ENCODE peak calls at places on chromosomes 5 and 9, in nine cellular contexts. One of them, this sample, is unnamed.

GRCh38 chr5:72558383-72558782 is 51.2 kb upstream of the ZNF366 start:
- DNase-seq in CD4-positive, alpha-beta T cell: no peak
- DNase-seq in fibroblast of villous mesenchyme: peak; percentile 17
- DNase-seq in WERI-Rb-1: peak; percentile 34
- DNase-seq in HCT116: no peak
- DNase-seq in fibroblast of pulmonary artery: peak; percentile 42
- DNase-seq in Calu3: no peak
- DNase-seq in astrocyte of the spinal cord: no peak
- DNase-seq in H9: no peak
- DNase-seq in this sample: no peak

GRCh38 chr9:121059998-121060636 is 10.0 kb upstream of the C5 start:
- DNase-seq in CD4-positive, alpha-beta T cell: no peak
- DNase-seq in fibroblast of villous mesenchyme: peak; percentile 79
- DNase-seq in WERI-Rb-1: peak; percentile 61
- DNase-seq in HCT116: peak; percentile 64
- DNase-seq in fibroblast of pulmonary artery: peak; percentile 82
- DNase-seq in Calu3: peak; percentile 40
- DNase-seq in astrocyte of the spinal cord: peak; percentile 79
- DNase-seq in H9: no peak
- DNase-seq in this sample: no peak

GRCh38 chr9:123424552-123425225 is 68.7 kb downstream of the CRB2 start:
- DNase-seq in CD4-positive, alpha-beta T cell: no peak
- DNase-seq in fibroblast of villous mesenchyme: no peak
- DNase-seq in WERI-Rb-1: peak; percentile 2
- DNase-seq in HCT116: no peak
- DNase-seq in fibroblast of pulmonary artery: no peak
- DNase-seq in Calu3: no peak
- DNase-seq in astrocyte of the spinal cord: no peak
- DNase-seq in H9: no peak
- DNase-seq in this sample: no peak

GRCh38 chr5:143679777-143680176 is 132.2 kb upstream of the HMHB1 start:
- DNase-seq in CD4-positive, alpha-beta T cell: no peak
- DNase-seq in fibroblast of villous mesenchyme: peak; percentile 28
- DNase-seq in WERI-Rb-1: no peak
- DNase-seq in HCT116: no peak
- DNase-seq in fibroblast of pulmonary artery: peak; percentile 6
- DNase-seq in Calu3: no peak
- DNase-seq in astrocyte of the spinal cord: peak; percentile 37
- DNase-seq in H9: no peak
- DNase-seq in this sample: no peak

GRCh38 chr5:574906-575305 is 37.2 kb upstream of the CEP72 start:
- DNase-seq in CD4-positive, alpha-beta T cell: no peak
- DNase-seq in fibroblast of villous mesenchyme: no peak
- DNase-seq in WERI-Rb-1: no peak
- DNase-seq in HCT116: no peak
- DNase-seq in fibroblast of pulmonary artery: no peak
- DNase-seq in Calu3: no peak
- DNase-seq in astrocyte of the spinal cord: no peak
- DNase-seq in H9: no peak
- DNase-seq in this sample: no peak

GRCh38 chr5:37777472-37778135 is 62.2 kb downstream of the GDNF start:
- DNase-seq in CD4-positive, alpha-beta T cell: no peak
- DNase-seq in fibroblast of villous mesenchyme: peak; percentile 95
- DNase-seq in WERI-Rb-1: no peak
- DNase-seq in HCT116: no peak
- DNase-seq in fibroblast of pulmonary artery: peak; percentile 46
- DNase-seq in Calu3: no peak
- DNase-seq in astrocyte of the spinal cord: peak; percentile 92
- DNase-seq in H9: no peak
- DNase-seq in this sample: no peak

GRCh38 chr5:56801256-56801655 is 14.1 kb upstream of the MAP3K1 start:
- DNase-seq in CD4-positive, alpha-beta T cell: no peak
- DNase-seq in fibroblast of villous mesenchyme: no peak
- DNase-seq in WERI-Rb-1: no peak
- DNase-seq in HCT116: no peak
- DNase-seq in fibroblast of pulmonary artery: no peak
- DNase-seq in Calu3: no peak
- DNase-seq in astrocyte of the spinal cord: no peak
- DNase-seq in H9: no peak
- DNase-seq in this sample: no peak

GRCh38 chr5:78649816-78650561 is 1.4 kb upstream of the LHFPL2 start:
- DNase-seq in CD4-positive, alpha-beta T cell: no peak
- DNase-seq in fibroblast of villous mesenchyme: peak; percentile 71
- DNase-seq in WERI-Rb-1: no peak
- DNase-seq in HCT116: no peak
- DNase-seq in fibroblast of pulmonary artery: peak; percentile 65
- DNase-seq in Calu3: no peak
- DNase-seq in astrocyte of the spinal cord: peak; percentile 84
- DNase-seq in H9: peak; percentile 72
- DNase-seq in this sample: no peak

GRCh38 chr5:177198738-177199137 is 65.2 kb downstream of the NSD1 start:
- DNase-seq in CD4-positive, alpha-beta T cell: no peak
- DNase-seq in fibroblast of villous mesenchyme: no peak
- DNase-seq in WERI-Rb-1: no peak
- DNase-seq in HCT116: no peak
- DNase-seq in fibroblast of pulmonary artery: no peak
- DNase-seq in Calu3: no peak
- DNase-seq in astrocyte of the spinal cord: no peak
- DNase-seq in H9: no peak
- DNase-seq in this sample: no peak

GRCh38 chr5:170361600-170361999 is 27.6 kb downstream of the KCNMB1 start:
- DNase-seq in CD4-positive, alpha-beta T cell: no peak
- DNase-seq in fibroblast of villous mesenchyme: no peak
- DNase-seq in WERI-Rb-1: no peak
- DNase-seq in HCT116: no peak
- DNase-seq in fibroblast of pulmonary artery: no peak
- DNase-seq in Calu3: no peak
- DNase-seq in astrocyte of the spinal cord: no peak
- DNase-seq in H9: no peak
- DNase-seq in this sample: no peak

GRCh38 chr9:78903581-78903980 is 606.7 kb downstream of the PSAT1 start:
- DNase-seq in CD4-positive, alpha-beta T cell: no peak
- DNase-seq in fibroblast of villous mesenchyme: no peak
- DNase-seq in WERI-Rb-1: no peak
- DNase-seq in HCT116: no peak
- DNase-seq in fibroblast of pulmonary artery: no peak
- DNase-seq in Calu3: no peak
- DNase-seq in astrocyte of the spinal cord: no peak
- DNase-seq in H9: no peak
- DNase-seq in this sample: no peak

GRCh38 chr9:27622688-27623340 is 49.5 kb upstream of the C9orf72 start:
- DNase-seq in CD4-positive, alpha-beta T cell: no peak
- DNase-seq in fibroblast of villous mesenchyme: no peak
- DNase-seq in WERI-Rb-1: no peak
- DNase-seq in HCT116: no peak
- DNase-seq in fibroblast of pulmonary artery: no peak
- DNase-seq in Calu3: no peak
- DNase-seq in astrocyte of the spinal cord: no peak
- DNase-seq in H9: no peak
- DNase-seq in this sample: no peak

DNA sequence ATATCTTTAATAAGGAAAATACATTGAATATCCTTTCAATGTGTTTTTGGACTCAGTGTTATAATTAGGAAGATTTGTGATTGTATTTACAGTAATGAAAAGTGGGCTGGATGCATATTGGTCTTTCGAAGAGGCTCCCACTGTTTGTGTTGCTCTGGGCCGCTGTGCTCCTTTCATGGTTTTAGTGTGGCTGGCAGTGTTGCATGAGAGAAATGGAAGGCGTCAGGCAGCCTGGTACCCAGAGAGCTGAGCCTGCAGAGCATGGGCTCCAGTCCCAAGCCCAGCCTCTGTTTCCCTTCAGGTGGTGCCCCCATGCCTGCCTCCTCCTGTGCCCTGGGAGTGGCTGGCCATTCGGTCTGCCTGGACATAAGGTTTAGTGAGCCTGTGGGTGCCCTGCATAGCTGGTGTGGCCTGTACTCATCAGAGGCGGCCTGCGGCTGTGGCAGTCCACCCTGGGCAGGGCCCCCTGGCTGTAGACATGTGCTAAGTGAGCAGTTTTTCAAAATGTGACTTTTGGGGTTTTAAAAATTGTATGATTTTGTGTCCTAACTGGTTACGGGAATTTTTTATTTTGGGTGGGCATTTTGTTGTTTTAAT is 27.4 kb upstream of the FAM120AOS start:
- DNase-seq in CD4-positive, alpha-beta T cell: no peak
- DNase-seq in fibroblast of villous mesenchyme: no peak
- DNase-seq in WERI-Rb-1: no peak
- DNase-seq in HCT116: no peak
- DNase-seq in fibroblast of pulmonary artery: no peak
- DNase-seq in Calu3: no peak
- DNase-seq in astrocyte of the spinal cord: no peak
- DNase-seq in H9: no peak
- DNase-seq in this sample: no peak
- TF ChIP-seq CTCF in CD4-positive, alpha-beta T cell: no peak
- TF ChIP-seq CTCF in fibroblast of villous mesenchyme: peak; percentile 27
- TF ChIP-seq CTCF in WERI-Rb-1: no peak
- TF ChIP-seq CTCF in HCT116: no peak
- TF ChIP-seq CTCF in fibroblast of pulmonary artery: no peak
- TF ChIP-seq CTCF in Calu3: no peak
- TF ChIP-seq CTCF in astrocyte of the spinal cord: no peak
- TF ChIP-seq CTCF in H9: peak; percentile 44
- TF ChIP-seq CTCF in this sample: no peak

GRCh38 chr5:140635291-140636257 is 2.6 kb upstream of the CD14 start:
- DNase-seq in CD4-positive, alpha-beta T cell: no peak
- DNase-seq in fibroblast of villous mesenchyme: no peak
- DNase-seq in WERI-Rb-1: no peak
- DNase-seq in HCT116: no peak
- DNase-seq in fibroblast of pulmonary artery: no peak
- DNase-seq in Calu3: no peak
- DNase-seq in astrocyte of the spinal cord: no peak
- DNase-seq in H9: no peak
- DNase-seq in this sample: no peak
- TF ChIP-seq CTCF in CD4-positive, alpha-beta T cell: no peak
- TF ChIP-seq CTCF in fibroblast of villous mesenchyme: no peak
- TF ChIP-seq CTCF in WERI-Rb-1: no peak
- TF ChIP-seq CTCF in HCT116: no peak
- TF ChIP-seq CTCF in fibroblast of pulmonary artery: no peak
- TF ChIP-seq CTCF in Calu3: no peak
- TF ChIP-seq CTCF in astrocyte of the spinal cord: no peak
- TF ChIP-seq CTCF in H9: no peak
- TF ChIP-seq CTCF in this sample: peak; percentile 50

DNA sequence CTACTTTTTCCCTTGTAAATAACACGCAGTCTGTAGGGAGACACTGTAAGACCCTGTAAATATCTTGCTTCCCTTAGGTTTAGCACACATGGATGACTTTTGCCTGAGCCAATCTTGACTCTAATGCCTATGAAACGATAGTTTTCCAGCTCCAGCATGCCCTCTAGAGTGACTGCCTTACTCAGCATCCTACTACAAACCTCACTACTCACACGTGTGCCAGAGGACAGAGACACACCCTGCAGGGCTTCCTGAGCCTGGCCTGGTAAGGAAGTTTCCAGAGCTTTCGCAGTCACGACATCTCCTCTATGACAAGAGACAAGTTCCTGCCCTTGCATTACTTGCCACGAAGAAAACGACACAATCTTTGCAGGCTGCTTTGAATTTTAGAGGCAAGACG is 138.1 kb downstream of the ATPSCKMT start:
- DNase-seq in CD4-positive, alpha-beta T cell: no peak
- DNase-seq in fibroblast of villous mesenchyme: peak; percentile 57
- DNase-seq in WERI-Rb-1: peak; percentile 83
- DNase-seq in HCT116: peak; percentile 21
- DNase-seq in fibroblast of pulmonary artery: peak; percentile 76
- DNase-seq in Calu3: no peak
- DNase-seq in astrocyte of the spinal cord: peak; percentile 59
- DNase-seq in H9: peak; percentile 77
- DNase-seq in this sample: no peak
- TF ChIP-seq CTCF in CD4-positive, alpha-beta T cell: no peak
- TF ChIP-seq CTCF in fibroblast of villous mesenchyme: peak; percentile 68
- TF ChIP-seq CTCF in WERI-Rb-1: peak; percentile 88
- TF ChIP-seq CTCF in HCT116: peak; percentile 72
- TF ChIP-seq CTCF in fibroblast of pulmonary artery: peak; percentile 77
- TF ChIP-seq CTCF in Calu3: no peak
- TF ChIP-seq CTCF in astrocyte of the spinal cord: peak; percentile 62
- TF ChIP-seq CTCF in H9: peak; percentile 79
- TF ChIP-seq CTCF in this sample: no peak

GRCh38 chr9:100443781-100444768 is 17.1 kb downstream of the MSANTD3 start:
- DNase-seq in CD4-positive, alpha-beta T cell: no peak
- DNase-seq in fibroblast of villous mesenchyme: peak; percentile 89
- DNase-seq in WERI-Rb-1: no peak
- DNase-seq in HCT116: no peak
- DNase-seq in fibroblast of pulmonary artery: peak; percentile 45
- DNase-seq in Calu3: no peak
- DNase-seq in astrocyte of the spinal cord: peak; percentile 17
- DNase-seq in H9: no peak
- DNase-seq in this sample: no peak

GRCh38 chr9:100445903-100446549 is 19.1 kb downstream of the MSANTD3 start:
- DNase-seq in CD4-positive, alpha-beta T cell: no peak
- DNase-seq in fibroblast of villous mesenchyme: no peak
- DNase-seq in WERI-Rb-1: no peak
- DNase-seq in HCT116: no peak
- DNase-seq in fibroblast of pulmonary artery: no peak
- DNase-seq in Calu3: no peak
- DNase-seq in astrocyte of the spinal cord: no peak
- DNase-seq in H9: no peak
- DNase-seq in this sample: no peak

GRCh38 chr9:100442072-100442471 is 15.1 kb downstream of the MSANTD3 start:
- DNase-seq in CD4-positive, alpha-beta T cell: no peak
- DNase-seq in fibroblast of villous mesenchyme: no peak
- DNase-seq in WERI-Rb-1: no peak
- DNase-seq in HCT116: no peak
- DNase-seq in fibroblast of pulmonary artery: no peak
- DNase-seq in Calu3: no peak
- DNase-seq in astrocyte of the spinal cord: no peak
- DNase-seq in H9: peak; percentile 45
- DNase-seq in this sample: no peak

GRCh38 chr9:100448266-100448665 is 21.3 kb downstream of the MSANTD3 start:
- DNase-seq in CD4-positive, alpha-beta T cell: no peak
- DNase-seq in fibroblast of villous mesenchyme: no peak
- DNase-seq in WERI-Rb-1: no peak
- DNase-seq in HCT116: no peak
- DNase-seq in fibroblast of pulmonary artery: no peak
- DNase-seq in Calu3: no peak
- DNase-seq in astrocyte of the spinal cord: no peak
- DNase-seq in H9: no peak
- DNase-seq in this sample: no peak

DNA sequence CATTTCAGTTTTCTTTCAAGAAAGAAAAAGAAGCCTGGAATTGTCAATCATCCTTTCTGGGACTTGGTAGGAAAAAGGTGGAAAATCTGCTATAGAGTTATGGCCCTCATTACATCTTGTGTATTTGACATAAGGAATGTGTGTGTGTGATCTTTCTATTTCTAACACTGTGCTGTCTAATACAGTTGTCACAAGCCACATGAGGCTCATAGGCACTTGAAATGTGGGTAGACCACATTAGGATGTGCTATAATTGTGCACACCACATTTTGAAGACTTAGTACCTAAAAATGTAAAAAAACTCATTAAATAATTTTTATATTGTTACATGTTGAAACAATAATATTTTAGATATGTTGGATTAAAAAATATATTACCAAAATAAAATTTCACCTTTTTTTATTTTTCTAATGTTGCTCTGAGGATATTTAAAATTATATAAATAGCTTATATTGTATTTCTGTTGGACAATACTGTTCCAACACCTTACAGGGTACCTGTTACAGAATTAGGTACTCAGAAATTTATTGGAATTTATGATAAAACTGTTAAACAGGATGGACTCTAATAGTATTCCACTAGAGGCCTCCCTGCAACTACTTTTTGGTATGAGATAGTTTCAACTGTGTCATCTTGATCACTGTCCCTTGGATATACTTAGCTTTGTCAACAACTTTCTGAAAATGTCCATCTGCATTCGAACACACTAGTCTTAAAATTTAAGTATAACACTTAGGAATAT is 18.4 kb downstream of the MSANTD3 start:
- DNase-seq in CD4-positive, alpha-beta T cell: no peak
- DNase-seq in fibroblast of villous mesenchyme: no peak
- DNase-seq in WERI-Rb-1: no peak
- DNase-seq in HCT116: no peak
- DNase-seq in fibroblast of pulmonary artery: no peak
- DNase-seq in Calu3: no peak
- DNase-seq in astrocyte of the spinal cord: no peak
- DNase-seq in H9: no peak
- DNase-seq in this sample: no peak
- TF ChIP-seq CTCF in CD4-positive, alpha-beta T cell: no peak
- TF ChIP-seq CTCF in fibroblast of villous mesenchyme: no peak
- TF ChIP-seq CTCF in WERI-Rb-1: no peak
- TF ChIP-seq CTCF in HCT116: no peak
- TF ChIP-seq CTCF in fibroblast of pulmonary artery: no peak
- TF ChIP-seq CTCF in Calu3: no peak
- TF ChIP-seq CTCF in astrocyte of the spinal cord: no peak
- TF ChIP-seq CTCF in H9: no peak
- TF ChIP-seq CTCF in this sample: no peak